ENCODE peak calls at places on chromosomes 12 and 14, in six cellular contexts. Y is heart right ventricle, B is astrocyte of the spinal cord, L is fibroblast of the aortic adventitia, M is endothelial cell of umbilical vein, G is lung. H is an unnamed sample.

GRCh38 chr12:17528394-17528793 is 561.6 kb downstream of the RERGL start:
- DNase-seq in Y (no peak), G (no peak), L (no peak), M (no peak), B (no peak), H (no peak)

GRCh38 chr14:76644875-76645518 is 116.3 kb upstream of the VASH1 start:
- DNase-seq in Y (peak), M (peak), B (peak), G (no peak), L (peak), H (peak)

GRCh38 chr14:106060576-106060975 is 534.2 kb downstream of the TMEM121 start:
- DNase-seq in B (no peak), Y (no peak), L (no peak), G (no peak), M (no peak), H (no peak)

GRCh38 chr14:41785696-41786095 is 179.0 kb downstream of the LRFN5 start:
- DNase-seq in B (no peak), Y (no peak), G (no peak), L (no peak), M (no peak), H (no peak)

GRCh38 chr14:68574906-68575305 is 218.0 kb downstream of the ZFP36L1 start:
- DNase-seq in G (no peak), M (no peak), B (peak), L (peak), Y (no peak), H (no peak)

GRCh38 chr14:103028161-103028767 is 29.1 kb downstream of the CDC42BPB start:
- DNase-seq in M (no peak), G (no peak), L (no peak), B (no peak), Y (no peak), H (no peak)

GRCh38 chr12:3753549-3754284 is 808 bp upstream of the CRACR2A start:
- DNase-seq in B (no peak), G (no peak), Y (no peak), L (peak), M (no peak), H (no peak)

GRCh38 chr12:28506271-28506670 is 316.0 kb downstream of the CCDC91 start:
- DNase-seq in G (no peak), L (no peak), M (no peak), Y (no peak), B (no peak), H (peak)

GRCh38 chr12:38905480-38906351 is at the start of gene CPNE8:
- DNase-seq in B (peak), M (peak), L (peak), Y (peak), G (peak), H (no peak)

GRCh38 chr14:68678471-68678870 is 114.4 kb downstream of the ZFP36L1 start:
- DNase-seq in Y (no peak), B (no peak), G (no peak), L (no peak), M (no peak), H (no peak)

GRCh38 chr14:100529561-100530031 is 57.6 kb downstream of the BEGAIN start:
- DNase-seq in G (peak), B (no peak), Y (no peak), M (no peak), L (no peak), H (no peak)

GRCh38 chr14:96676161-96676560 is 121.0 kb upstream of the VRK1 start:
- DNase-seq in Y (no peak), M (no peak), L (peak), B (peak), G (no peak), H (no peak)

GRCh38 chr12:2161478-2161877 is 108.7 kb downstream of the CACNA1C start:
- DNase-seq in B (peak), G (no peak), L (peak), Y (peak), M (no peak), H (no peak)

GRCh38 chr14:103314496-103315277 is 19.4 kb upstream of the EIF5 start:
- DNase-seq in B (no peak), Y (no peak), G (no peak), L (no peak), M (peak), H (no peak)

GRCh38 chr12:95083938-95084337 is 10.5 kb upstream of the NR2C1 start:
- DNase-seq in L (peak), Y (no peak), M (peak), B (peak), G (no peak), H (no peak)

GRCh38 chr14:98937021-98937420 is 335.0 kb downstream of the BCL11B start:
- DNase-seq in M (no peak), G (no peak), L (no peak), B (no peak), Y (no peak), H (no peak)

GRCh38 chr12:10409387-10409786 is at the start of gene KLRC4:
- DNase-seq in Y (no peak), M (peak), L (no peak), G (no peak), B (peak), H (no peak)

GRCh38 chr12:26452511-26452910 is 257.1 kb downstream of the SSPN start:
- DNase-seq in B (no peak), L (no peak), M (peak), G (no peak), Y (no peak), H (no peak)

GRCh38 chr14:89748004-89748403 is 206.5 kb downstream of the EFCAB11 start:
- DNase-seq in M (no peak), L (no peak), B (peak), Y (no peak), G (no peak), H (no peak)

GRCh38 chr14:105492966-105493871 is 2.2 kb downstream of the TEDC1 start:
- DNase-seq in L (no peak), B (no peak), G (no peak), M (no peak), Y (peak), H (no peak)

GRCh38 chr14:22296722-22297121 is 292.3 kb downstream of the DAD1 start:
- DNase-seq in G (no peak), L (peak), Y (no peak), M (no peak), B (peak), H (peak)

GRCh38 chr14:30330452-30330851 is 228.5 kb upstream of the G2E3 start:
- DNase-seq in M (no peak), L (no peak), Y (no peak), B (no peak), G (no peak), H (no peak)

GRCh38 chr12:77893918-77894317 is 63.2 kb downstream of the NAV3 start:
- DNase-seq in G (no peak), B (peak), M (peak), Y (no peak), L (peak), H (no peak)

GRCh38 chr12:81992461-81992860 is 233.3 kb upstream of the PPFIA2 start:
- DNase-seq in G (no peak), L (no peak), B (peak), Y (no peak), M (peak), H (no peak)

GRCh38 chr14:36517242-36518030 is 2.6 kb downstream of the NKX2-1 start:
- DNase-seq in M (no peak), Y (no peak), G (no peak), B (no peak), L (no peak), H (no peak)

DNA sequence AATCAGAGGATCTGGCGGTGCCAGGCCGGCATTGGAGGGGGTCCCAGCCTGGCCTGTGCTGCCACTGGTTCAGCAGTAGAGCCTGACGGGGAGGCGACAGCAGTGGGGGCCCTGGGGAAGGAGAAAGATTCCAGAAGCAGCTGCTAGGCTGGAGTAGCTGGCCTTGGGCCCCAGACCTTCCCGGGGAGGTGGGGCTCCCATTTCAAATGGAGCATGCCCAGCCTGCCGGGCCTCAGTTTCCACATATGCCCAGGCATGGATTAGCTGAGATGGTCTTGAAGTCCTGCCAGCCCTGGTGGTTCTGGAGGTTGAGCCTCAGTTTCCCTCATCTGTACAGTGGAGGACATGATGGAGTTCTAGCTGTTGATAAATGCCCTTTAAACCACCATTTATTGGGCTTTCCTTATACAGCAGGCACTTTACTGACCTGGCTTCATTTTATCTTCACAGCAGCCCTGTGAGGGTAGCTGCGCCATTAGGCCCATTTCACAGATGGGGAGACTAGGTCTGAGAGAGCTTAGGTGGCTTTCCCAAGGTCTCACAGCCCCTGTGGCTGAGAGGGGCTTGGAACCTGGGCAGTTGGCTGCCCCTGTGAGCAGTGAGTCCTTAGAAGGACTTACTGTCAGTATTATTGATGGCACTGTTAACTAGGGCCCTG is 21.8 kb downstream of the SH2B3 start:
- DNase-seq in G (no peak), M (no peak), Y (no peak), L (no peak), B (no peak), H (no peak)
- TF ChIP-seq CTCF in G (no peak), M (no peak), Y (no peak), L (no peak), B (no peak), H (no peak)

GRCh38 chr12:132400011-132400641 is 70.7 kb upstream of the GALNT9 start:
- DNase-seq in B (no peak), L (no peak), Y (no peak), M (no peak), G (no peak), H (no peak)
- H3K4me3 ChIP-seq in B (no peak), L (no peak), Y (no peak), M (no peak), G (no peak), H (no peak)

DNA sequence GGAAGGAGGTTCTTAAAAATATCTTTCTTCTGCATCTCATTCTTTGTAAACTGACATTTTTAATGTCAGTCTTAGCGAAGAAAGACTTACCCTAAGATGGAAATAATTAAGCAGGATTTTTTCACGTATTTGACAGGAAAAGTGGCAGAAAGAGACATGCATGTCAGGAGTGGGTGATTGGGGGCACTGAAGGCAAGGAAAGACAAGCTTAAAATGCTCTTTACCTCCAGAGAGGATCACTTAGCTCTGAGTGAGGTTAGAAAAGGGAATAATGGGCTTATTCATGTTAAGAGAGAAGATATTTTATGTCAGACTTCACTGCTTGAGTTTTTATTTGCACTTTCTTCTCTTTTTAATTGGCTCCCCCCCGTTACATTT is 1358.2 kb upstream of the TMEM132C start:
- DNase-seq in G (no peak), L (no peak), Y (no peak), M (no peak), B (no peak), H (no peak)
- TF ChIP-seq CTCF in G (no peak), L (no peak), Y (no peak), M (no peak), B (no peak), H (no peak)

DNA sequence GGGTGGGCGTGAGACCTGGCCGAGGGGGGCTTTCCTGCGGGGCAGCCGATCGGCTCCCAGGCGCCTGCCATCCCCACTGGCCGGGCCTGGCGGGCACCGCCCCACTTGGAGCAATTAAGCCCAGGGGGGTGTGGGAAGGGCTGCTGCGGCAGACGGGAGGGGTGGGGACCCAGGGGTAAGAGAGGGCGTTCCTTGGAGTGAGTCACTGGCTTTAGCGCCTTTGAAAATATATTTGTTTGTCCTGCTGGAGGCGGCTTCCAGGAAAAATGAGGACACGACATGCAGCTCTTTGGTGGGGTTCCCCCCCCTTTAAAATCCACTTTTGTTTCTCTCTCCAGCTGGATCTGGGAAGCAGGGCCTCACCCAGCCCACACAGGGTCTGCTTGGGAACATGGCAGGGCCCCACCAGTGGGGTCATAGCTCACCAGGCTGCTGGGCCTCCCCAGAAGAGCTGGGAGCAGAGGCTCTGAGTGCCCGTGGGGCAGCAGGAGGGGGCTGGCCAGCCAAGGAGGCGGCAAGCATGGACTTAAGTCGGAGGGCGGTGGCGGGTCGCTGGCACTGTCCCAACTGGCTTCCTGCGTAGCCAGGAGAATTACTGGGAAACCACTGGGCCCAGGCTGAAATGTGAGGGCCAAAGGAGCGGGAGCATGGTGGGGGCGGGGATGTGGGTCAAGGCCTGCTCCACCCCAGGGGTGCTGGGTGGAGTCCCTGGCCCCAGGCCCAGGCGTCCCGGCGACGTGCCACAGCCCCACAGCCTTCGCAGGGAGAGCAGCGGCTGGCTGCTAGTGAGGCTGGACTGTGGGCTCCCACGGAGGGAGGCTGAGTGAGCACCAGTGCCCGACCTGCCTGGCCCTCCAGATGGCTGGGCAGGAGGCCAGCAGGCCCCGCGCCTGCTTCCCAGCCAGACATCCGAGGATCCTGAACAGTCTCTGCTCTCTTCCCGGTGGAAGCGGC is 128.0 kb downstream of the RFLNA start:
- DNase-seq in Y (peak), L (peak), G (peak), M (peak), B (peak), H (peak)
- H3K4me3 ChIP-seq in Y (peak), L (peak), G (no peak), M (no peak), B (peak), H (no peak)

DNA sequence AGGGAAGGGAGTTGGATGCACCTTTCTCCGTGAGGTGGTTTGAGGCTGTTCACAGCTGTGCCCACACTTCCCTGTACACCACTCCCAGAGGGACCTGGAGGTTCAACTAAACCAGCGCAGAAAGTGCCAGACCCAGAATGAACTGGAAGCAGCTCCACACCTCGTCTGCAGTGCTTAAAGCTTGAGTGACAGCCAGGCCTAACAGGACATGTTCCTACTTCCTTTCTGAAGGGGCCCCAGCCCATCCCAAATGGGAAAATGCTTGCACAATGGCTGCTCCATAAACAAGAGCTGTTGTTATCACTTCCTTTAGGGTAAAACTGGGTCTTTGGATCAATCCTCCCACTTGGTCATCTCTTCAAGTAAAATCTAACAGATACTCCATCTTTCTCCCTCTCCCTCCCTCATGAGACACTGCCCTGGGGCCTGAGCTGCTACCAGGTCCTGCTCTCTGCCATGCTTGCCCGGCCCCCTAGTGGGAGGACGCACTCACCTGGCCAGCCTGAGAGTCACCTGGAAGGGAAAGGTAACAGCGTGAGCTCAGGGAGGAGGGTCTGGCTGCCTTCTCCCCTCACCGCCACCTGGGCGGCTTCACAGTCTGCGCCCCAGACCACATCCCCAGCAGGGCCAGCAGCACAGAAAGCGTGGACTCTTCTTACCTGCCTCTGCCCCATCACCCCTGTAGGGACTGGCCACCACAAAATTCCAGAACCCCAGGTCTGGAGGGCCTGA is 33.5 kb downstream of the ISCA2 start:
- DNase-seq in M (no peak), B (no peak), L (no peak), Y (no peak), G (no peak), H (no peak)
- TF ChIP-seq CTCF in M (no peak), B (no peak), L (no peak), Y (no peak), G (no peak), H (no peak)

DNA sequence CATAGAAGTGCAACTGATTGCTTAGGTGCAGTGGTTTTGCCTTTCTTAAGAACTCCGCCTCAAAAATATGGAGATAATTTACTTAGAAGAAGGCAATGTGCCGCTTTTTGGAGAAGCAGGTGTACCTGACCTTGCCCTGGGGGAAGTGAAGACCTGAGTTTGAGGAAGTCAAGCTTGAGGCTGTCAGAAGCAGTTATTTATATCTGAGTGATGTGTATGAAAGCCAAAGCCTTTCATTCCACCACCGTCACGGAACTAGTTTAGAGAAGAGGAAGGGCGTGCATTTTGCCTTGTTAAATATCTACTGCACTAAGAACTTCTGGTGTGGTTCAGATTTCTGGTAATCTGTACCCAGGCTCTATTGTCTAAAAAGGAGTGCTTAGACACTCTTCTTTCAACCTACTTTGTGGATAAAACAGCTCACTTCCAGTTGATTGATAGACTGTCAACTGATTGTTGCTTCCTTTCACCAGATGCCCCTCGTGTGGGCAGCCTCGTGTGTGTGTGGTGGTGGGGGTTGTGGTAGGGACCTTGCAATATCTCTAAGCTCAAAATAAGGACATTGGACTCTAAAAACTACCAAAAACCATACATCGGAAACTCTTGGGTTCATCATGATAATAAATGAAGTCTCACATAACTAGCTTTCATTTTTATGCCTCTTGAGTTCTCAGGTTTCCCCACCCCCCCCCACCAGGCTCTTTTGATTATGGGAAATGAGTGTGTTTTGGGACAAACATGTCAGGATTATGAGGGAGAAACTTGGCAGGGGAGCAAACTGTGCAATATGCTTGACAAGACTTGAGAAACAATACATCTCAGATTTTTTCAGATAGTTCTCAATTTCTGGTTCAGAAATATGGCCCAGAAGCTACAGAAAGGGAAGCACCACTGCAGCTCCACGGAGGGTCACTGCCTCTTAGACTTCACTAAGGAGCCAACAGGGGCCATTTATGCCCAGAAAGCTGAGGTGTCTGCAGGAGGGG is 78.6 kb downstream of the ARF6 start:
- DNase-seq in G (no peak), Y (no peak), B (no peak), L (peak), M (peak), H (no peak)
- H3K4me3 ChIP-seq in G (no peak), Y (no peak), B (no peak), L (no peak), M (no peak), H (no peak)

DNA sequence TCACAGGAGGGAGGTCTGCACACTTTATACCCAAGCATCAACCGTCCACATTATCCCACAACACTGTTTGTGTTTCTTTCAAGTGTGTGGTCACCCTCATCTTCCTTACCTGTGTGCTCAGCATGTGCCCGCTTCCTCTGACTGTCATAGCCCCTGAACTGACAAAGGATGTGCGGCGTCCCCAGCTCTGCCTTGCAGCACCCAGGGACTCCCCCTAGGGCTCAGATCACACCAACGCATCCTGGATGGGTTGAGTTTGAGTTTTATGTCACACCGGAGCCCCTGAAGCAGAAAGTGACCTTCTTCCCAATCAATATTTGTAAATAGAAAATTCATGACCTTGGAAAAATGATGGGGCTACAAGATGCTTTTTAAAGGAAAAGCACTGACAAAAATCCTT is 770.7 kb upstream of the TMEM132C start:
- DNase-seq in Y (no peak), G (no peak), M (no peak), B (no peak), L (no peak), H (no peak)
- TF ChIP-seq CTCF in Y (no peak), G (no peak), M (no peak), B (peak), L (no peak), H (no peak)

DNA sequence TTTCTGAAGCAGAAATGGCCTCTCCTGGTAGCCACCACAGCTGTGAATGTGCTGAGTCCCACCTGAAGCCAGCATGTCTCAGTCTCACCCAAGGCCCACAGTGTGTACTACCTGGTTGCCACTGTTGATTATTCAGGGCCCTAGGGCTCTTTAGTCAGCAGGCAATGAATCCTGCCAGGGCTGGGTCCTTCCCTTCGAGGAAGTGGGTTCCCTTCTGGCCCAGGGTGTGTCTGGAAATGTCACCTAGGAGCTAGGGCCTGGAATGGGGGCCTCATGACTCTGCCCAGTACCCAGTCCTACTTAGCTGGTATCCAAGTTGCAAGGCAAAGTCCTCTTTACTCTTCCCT is 207.4 kb downstream of the SYNE2 start:
- DNase-seq in B (no peak), G (no peak), M (no peak), L (no peak), Y (no peak), H (no peak)
- H3K4me3 ChIP-seq in B (no peak), G (no peak), M (no peak), L (no peak), Y (no peak), H (no peak)